ENCODE peak calls at places on chromosomes 13 and 19, in five cellular contexts. A is fibroblast of lung, V is esophagus muscularis mucosa, J is right cardiac atrium, B is esophagus squamous epithelium. C is an unnamed sample.

GRCh38 chr19:51158474-51159129 is 16.5 kb downstream of the SIGLEC7 start:
- DNase-seq in B (no peak), A (peak; percentile 13), V (no peak), J (peak; percentile 78), C (peak; percentile 47)

GRCh38 chr19:36103842-36104552 is 6.9 kb upstream of the OVOL3 start:
- DNase-seq in A (no peak), J (no peak), V (no peak), B (no peak), C (no peak)

GRCh38 chr13:93248627-93249047 is 22.0 kb downstream of the GPC6 start:
- DNase-seq in A (no peak), V (no peak), J (peak; percentile 31), B (no peak), C (peak; percentile 71)

GRCh38 chr13:42696191-42696590 is 85.2 kb upstream of the FAM216B start:
- DNase-seq in B (no peak), A (peak; percentile 12), V (no peak), J (no peak), C (peak; percentile 57)

GRCh38 chr19:51123381-51124186 is 1.1 kb upstream of the SIGLEC9 start:
- DNase-seq in B (no peak), A (no peak), V (no peak), J (no peak), C (no peak)

GRCh38 chr13:32731576-32731975 is 145.3 kb downstream of the PDS5B start:
- DNase-seq in A (peak; percentile 54), J (no peak), V (no peak), B (no peak), C (no peak)

GRCh38 chr13:24161010-24161775 is 673 bp downstream of the SPATA13 start:
- DNase-seq in A (peak; percentile 37), B (no peak), J (peak; percentile 74), V (no peak), C (no peak)

GRCh38 chr19:38939957-38940356 is 9.2 kb downstream of the MRPS12 start:
- DNase-seq in A (no peak), V (no peak), J (no peak), B (no peak), C (no peak)

GRCh38 chr13:106096661-106097092 is 438.8 kb downstream of the EFNB2 start:
- DNase-seq in V (no peak), A (peak; percentile 21), J (no peak), B (no peak), C (no peak)

GRCh38 chr13:32381539-32381938 is 46.4 kb downstream of the N4BP2L1 start:
- DNase-seq in A (peak; percentile 61), V (no peak), B (no peak), J (no peak), C (peak; percentile 67)

GRCh38 chr19:53294786-53295441 is 27.4 kb upstream of the VN1R4 start:
- DNase-seq in V (no peak), B (no peak), A (peak; percentile 7), J (no peak), C (no peak)

GRCh38 chr19:37342753-37343152 is 28.1 kb upstream of the ZNF527 start:
- DNase-seq in B (no peak), J (no peak), V (no peak), A (peak; percentile 18), C (peak; percentile 22)

GRCh38 chr19:51081476-51081875 is 1.2 kb downstream of the KLK14 start:
- DNase-seq in J (no peak), V (no peak), B (no peak), A (no peak), C (no peak)

GRCh38 chr19:35044317-35045117 is 3.0 kb downstream of the HPN start:
- DNase-seq in V (no peak), J (peak; percentile 79), A (peak; percentile 58), B (no peak), C (peak; percentile 49)

GRCh38 chr13:44013666-44014291 is 134.1 kb downstream of the LACC1 start:
- DNase-seq in A (peak; percentile 80), J (no peak), V (no peak), B (no peak), C (peak; percentile 50)

GRCh38 chr13:53068841-53069520 is 40.4 kb downstream of the OLFM4 start:
- DNase-seq in A (no peak), B (no peak), J (no peak), V (peak; percentile 77), C (no peak)

GRCh38 chr13:32272021-32272695 is 43.0 kb downstream of the ZAR1L start:
- DNase-seq in J (no peak), A (no peak), B (no peak), V (no peak), C (peak; percentile 43)

GRCh38 chr19:32708457-32708856 is 11.1 kb upstream of the TDRD12 start:
- DNase-seq in B (no peak), A (no peak), J (no peak), V (no peak), C (no peak)

GRCh38 chr13:40069173-40070044 is 413.9 kb downstream of the COG6 start:
- DNase-seq in J (peak; percentile 87), A (peak; percentile 81), V (peak; percentile 91), B (no peak), C (peak; percentile 76)

GRCh38 chr13:79481685-79482052 is 714 bp downstream of the NDFIP2 start:
- DNase-seq in B (no peak), J (no peak), V (no peak), A (no peak), C (no peak)

GRCh38 chr19:33389574-33390119 is 16.1 kb downstream of the CEBPG start:
- DNase-seq in B (no peak), J (peak; percentile 73), A (no peak), V (no peak), C (no peak)

GRCh38 chr13:97946951-97947588 is 6.4 kb upstream of the IPO5 start:
- DNase-seq in B (no peak), V (no peak), A (peak; percentile 89), J (no peak), C (peak; percentile 92)

GRCh38 chr13:72643339-72643989 is 84.0 kb downstream of the MZT1 start:
- DNase-seq in J (peak; percentile 47), A (peak; percentile 64), V (no peak), B (no peak), C (peak; percentile 47)

GRCh38 chr19:14090509-14091085 is at the start of gene SAMD1:
- DNase-seq in J (peak; percentile 97), V (peak; percentile 97), B (peak; percentile 68), A (peak; percentile 94), C (peak; percentile 96)

GRCh38 chr13:49098771-49099512 is 121.2 kb upstream of the MLNR start:
- DNase-seq in V (no peak), A (peak; percentile 41), J (no peak), B (no peak), C (no peak)

GRCh38 chr13:102779426-102780159 is 6.0 kb upstream of the TEX30 start:
- DNase-seq in B (no peak), J (no peak), A (no peak), V (no peak), C (no peak)

GRCh38 chr19:6414033-6414643 is 10.5 kb downstream of the KHSRP start:
- DNase-seq in A (no peak), B (no peak), V (no peak), J (no peak), C (no peak)

GRCh38 chr13:34372581-34372980 is 554.6 kb downstream of the RFC3 start:
- DNase-seq in A (no peak), J (no peak), B (no peak), V (peak; percentile 87), C (no peak)

GRCh38 chr13:32496574-32497160 is 41.9 kb downstream of the N4BP2L2 start:
- DNase-seq in J (no peak), V (no peak), A (no peak), B (no peak), C (peak; percentile 28)

GRCh38 chr19:42271861-42272534 is 2.9 kb downstream of the CIC start:
- DNase-seq in V (no peak), J (peak; percentile 69), A (no peak), B (no peak), C (no peak)
- H3K4me1 ChIP-seq in V (peaks cover 68% of the 10 kb centered on the region), J (peaks cover 8% of the 10 kb centered on the region), A (peaks cover 13% of the 10 kb centered on the region), B (peaks cover 76% of the 10 kb centered on the region), C (peaks cover 6% of the 10 kb centered on the region)

GRCh38 chr13:27006519-27007161 is 165.0 kb downstream of the USP12 start:
- DNase-seq in V (no peak), A (peak; percentile 47), J (no peak), B (no peak), C (peak; percentile 49)
- H3K27ac ChIP-seq in V (peak overlapping the region; percentile 75), A (no peak overlapping the region), J (no peak overlapping the region), B (no peak overlapping the region), C (no peak overlapping the region)

DNA sequence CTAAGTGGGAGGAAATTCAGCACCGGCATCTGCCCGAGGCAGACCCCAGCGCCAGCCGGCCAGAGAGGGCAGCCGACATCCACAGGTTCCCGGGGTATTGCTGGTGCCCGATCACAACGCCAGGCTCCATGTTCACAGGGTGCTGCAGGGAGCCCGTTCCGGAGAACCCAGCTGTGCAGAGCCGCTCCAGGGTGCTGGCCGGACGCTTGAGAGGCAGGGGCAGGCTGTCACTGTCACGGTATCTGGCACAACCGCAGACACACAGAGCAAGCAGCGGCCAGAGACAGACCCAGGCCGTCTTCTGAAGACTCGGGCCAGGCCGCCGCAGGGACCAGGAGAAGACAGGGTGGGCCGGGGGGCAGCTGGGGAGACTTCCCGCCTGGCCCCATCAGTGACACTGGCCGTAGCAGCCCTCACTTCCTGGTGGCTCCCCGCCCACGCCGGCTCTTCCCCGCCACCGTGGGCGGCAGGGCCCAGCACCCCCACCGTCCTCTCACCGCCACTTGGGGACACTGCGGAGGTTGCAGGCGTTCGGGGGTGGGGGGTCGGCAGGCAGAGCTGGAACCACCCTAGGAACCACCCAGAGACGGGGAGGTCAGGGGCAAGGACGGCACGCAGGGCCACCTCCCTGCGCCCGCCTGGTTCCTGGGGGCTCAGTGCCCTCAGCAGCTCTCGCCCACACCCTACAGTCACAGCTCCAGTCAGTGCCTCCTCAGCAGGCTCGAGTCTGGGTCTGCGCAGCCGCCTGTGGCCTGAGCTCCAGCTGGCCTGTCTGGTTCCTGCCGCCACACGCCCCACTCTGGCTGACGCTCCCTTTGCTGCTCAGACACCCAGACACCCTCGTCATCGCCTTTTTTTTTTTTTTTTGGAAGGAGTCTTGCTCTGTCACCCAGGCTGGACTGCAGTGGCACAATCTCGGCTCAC is 3.8 kb downstream of the RNF126 start:
- DNase-seq in B (no peak), V (no peak), A (no peak), J (peak; percentile 91), C (no peak)
- H3K4me3 ChIP-seq in B (peak overlapping the region; percentile 36), V (no peak overlapping the region), A (no peak overlapping the region), J (no peak overlapping the region), C (no peak overlapping the region)

GRCh38 chr13:46698015-46698414 is 98.9 kb downstream of the ESD start:
- DNase-seq in A (no peak), V (no peak), J (peak; percentile 83), B (no peak), C (no peak)
- H3K4me1 ChIP-seq in A (peaks cover 3% of the 10 kb centered on the region), V (peaks cover 26% of the 10 kb centered on the region), J (peaks cover 8% of the 10 kb centered on the region), B (peaks cover 16% of the 10 kb centered on the region), C (peaks cover 6% of the 10 kb centered on the region)

DNA sequence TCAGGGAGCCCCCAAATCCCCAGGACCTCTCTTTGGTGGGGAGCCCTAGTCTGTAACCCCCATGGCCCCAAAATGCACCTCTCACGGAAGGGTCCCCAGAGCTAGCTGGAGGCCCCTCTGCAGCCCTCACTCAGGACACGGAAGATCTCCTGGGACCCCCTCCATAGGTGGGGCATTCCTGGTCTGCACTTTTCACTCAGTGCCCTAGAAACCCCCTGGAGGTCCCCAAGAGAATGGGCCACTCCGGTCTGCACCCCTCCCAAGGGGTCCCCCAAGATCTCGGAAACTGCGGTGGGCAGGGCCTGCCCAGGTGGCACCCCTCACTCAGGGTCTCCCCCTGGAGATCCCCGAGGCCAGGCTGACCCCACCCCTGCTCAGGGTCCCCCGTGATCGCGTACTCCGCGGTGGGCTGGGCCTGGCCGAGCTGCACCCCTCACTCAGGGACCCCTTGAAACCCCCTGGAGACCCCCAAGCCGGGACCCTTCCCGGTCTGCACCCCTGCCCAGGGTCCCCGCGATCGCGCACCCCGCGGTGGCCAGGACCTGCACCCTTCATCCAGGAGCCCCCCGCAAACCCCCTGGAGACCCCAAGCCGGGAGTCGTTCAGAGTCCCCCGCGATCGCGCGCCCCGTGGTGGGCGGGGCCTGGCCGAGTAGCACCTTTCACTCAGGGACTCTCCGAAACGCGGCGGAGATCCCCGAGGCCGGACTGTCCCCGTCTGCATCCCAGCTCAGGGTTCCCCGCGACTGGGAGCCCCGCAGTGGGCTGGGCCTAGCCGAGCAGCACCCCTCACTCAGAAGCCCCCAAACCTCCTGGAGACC is 1.1 kb downstream of the LMNB2 start:
- DNase-seq in J (peak; percentile 79), B (no peak), A (no peak), V (no peak), C (peak; percentile 7)
- H3K27ac ChIP-seq in J (no peak overlapping the region), B (peak overlapping the region; percentile 79), A (peak overlapping the region; percentile 47), V (peak overlapping the region; percentile 57), C (no peak overlapping the region)